ENCODE peak calls at places on chromosome 9, in five cellular contexts. J, Y, G, X and D are unnamed samples. For H3K79me2, the result is how much of the 10 kb centered on the place peaks cover.

GRCh38 chr9:130292104-130292503 is 26.5 kb downstream of the HMCN2 start:
- DNase-seq in J (no peak), Y (no peak), G (no peak), X (no peak), D (peak)

GRCh38 chr9:92455217-92455616 is 27.1 kb downstream of the ASPN start:
- DNase-seq in J (peak), Y (peak), G (peak), X (no peak), D (no peak)

GRCh38 chr9:136017813-136018190 is 56.6 kb upstream of the UBAC1 start:
- DNase-seq in J (no peak), Y (no peak), G (peak), X (no peak), D (peak)

GRCh38 chr9:109289186-109289585 is 31.7 kb downstream of the EPB41L4B start:
- DNase-seq in J (no peak), Y (no peak), G (no peak), X (no peak), D (no peak)

GRCh38 chr9:128005938-128006337 is 25.1 kb upstream of the EEIG1 start:
- DNase-seq in J (peak), Y (no peak), G (no peak), X (peak), D (peak)

GRCh38 chr9:21883642-21884041 is 81.2 kb downstream of the MTAP start:
- DNase-seq in J (no peak), Y (peak), G (peak), X (no peak), D (no peak)

GRCh38 chr9:78707481-78707977 is 410.6 kb downstream of the PSAT1 start:
- DNase-seq in J (no peak), Y (no peak), G (no peak), X (no peak), D (peak)

GRCh38 chr9:13064676-13065075 is 214.8 kb downstream of the MPDZ start:
- DNase-seq in J (no peak), Y (no peak), G (no peak), X (peak), D (no peak)

GRCh38 chr9:79776581-79776980 is 204.8 kb downstream of the TLE4 start:
- DNase-seq in J (no peak), Y (no peak), G (no peak), X (no peak), D (no peak)

DNA sequence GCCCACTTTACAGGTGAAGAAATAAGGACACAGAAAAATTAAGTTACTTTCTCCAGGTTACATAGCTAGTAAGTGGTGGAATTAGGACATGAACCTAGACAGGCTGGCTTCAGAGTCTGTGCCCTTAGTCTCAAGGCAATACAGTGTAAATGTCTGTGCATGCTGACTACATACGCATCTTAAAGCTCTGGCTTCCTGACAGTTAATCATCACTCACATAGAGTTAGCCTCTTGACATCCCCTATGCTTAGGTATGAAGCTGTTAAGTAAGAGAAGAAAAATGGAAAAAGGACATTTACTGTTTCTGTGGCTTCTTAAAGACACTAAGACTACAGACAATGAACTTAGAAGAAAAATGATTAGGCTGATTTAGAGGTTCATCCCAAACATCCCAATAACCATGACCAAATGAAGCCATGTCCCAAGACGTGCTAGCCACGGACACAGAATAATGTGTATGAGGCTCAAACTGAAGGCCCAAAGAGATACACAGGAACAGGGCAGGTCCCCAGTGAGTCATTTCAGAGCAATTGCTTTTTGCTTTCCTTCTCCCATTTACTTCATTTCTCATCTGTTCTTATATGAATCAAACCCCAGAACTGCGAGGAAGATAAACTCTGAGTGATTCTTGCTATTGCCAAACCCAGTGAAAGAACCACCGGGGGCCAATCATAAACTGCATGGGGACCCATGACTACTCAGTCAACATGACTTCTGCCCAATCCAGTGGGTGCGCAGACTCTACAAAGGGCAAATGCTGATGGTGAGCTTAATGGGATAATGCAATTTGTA is 100.0 kb upstream of the IFNK start:
- DNase-seq in J (no peak), Y (no peak), G (no peak), X (no peak), D (no peak)
- H3K79me2 ChIP-seq in J (under half), Y (under half), G (under half), X (under half), D (under half)

DNA sequence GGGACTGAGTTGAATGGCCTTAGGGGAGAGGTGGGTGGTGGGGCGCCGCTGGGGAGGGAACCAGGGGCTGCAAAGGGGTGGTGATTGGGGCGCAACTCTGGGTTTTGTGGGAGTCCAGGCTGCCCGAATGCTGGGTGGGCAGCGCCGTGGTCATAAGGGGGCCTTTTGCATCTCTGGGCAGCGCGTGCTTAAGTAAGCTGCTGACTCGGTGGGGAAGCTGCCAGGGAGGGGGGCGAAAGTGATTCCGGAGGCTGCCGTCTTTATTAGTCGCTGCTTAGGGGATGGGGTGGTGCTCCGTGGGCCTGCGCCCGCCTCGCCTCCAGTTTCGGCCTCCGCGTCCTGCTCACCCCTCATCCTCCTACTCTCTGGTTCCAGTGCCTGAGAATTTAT is 542 bp downstream of the PTPA start:
- DNase-seq in J (peak), Y (no peak), G (peak), X (peak), D (peak)
- H3K79me2 ChIP-seq in J (under half), Y (under half), G (under half), X (under half), D (half or more)

DNA sequence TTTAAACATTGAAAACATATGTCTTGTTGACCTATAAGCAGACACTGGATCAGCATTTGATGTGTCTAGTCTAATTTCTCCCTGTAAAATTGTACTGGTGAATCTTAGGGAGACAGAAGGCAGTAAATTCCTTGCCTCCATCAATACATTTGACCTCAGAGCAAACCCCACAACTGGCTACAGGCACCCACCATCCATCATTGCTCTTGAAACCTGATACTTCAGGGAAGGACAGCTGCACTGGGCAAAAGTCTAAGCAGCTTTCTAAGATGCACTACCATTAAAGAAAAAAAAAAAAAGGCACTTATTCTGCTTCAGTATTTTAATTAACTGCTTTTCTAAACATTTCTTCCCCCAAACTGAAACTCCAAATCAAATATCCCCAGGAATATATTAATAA is 1051.3 kb upstream of the DMAC1 start:
- DNase-seq in J (no peak), Y (no peak), G (no peak), X (no peak), D (no peak)
- H3K79me2 ChIP-seq in J (under half), Y (under half), G (under half), X (under half), D (under half)

DNA sequence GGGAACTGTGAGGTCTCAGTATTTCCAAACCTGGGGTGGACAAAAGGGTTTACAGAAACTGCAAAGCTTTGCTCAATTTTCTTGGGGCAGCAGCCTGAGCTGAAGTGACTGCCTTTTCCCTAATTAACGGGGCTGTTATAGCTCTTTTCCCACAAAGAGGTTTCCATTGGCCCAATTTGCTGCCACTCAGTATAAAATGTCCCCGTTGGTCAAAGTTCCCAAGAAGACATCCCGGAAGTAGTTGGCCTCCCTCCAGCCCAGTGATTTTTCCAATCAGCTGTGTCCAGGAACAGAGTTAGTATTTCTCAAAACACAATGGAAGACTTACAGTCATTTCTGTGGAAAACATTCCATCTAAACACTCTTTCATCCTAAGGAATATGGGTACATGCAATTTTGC is 643.6 kb downstream of the ACTL7B start:
- DNase-seq in J (no peak), Y (no peak), G (no peak), X (no peak), D (no peak)
- H3K79me2 ChIP-seq in J (under half), Y (under half), G (under half), X (under half), D (under half)